ENCODE peak calls at places on chromosomes 3 and 15, in ten cellular contexts. D, Z, S, X, K, N, C, G, L and A are unnamed samples.

GRCh38 chr3:149555941-149556340 is 81.4 kb downstream of the TM4SF4 start:
- DNase-seq in D (no peak), Z (no peak), S (no peak), X (no peak), K (no peak), N (no peak), C (peak; percentile 28), G (no peak), L (no peak), A (no peak)

GRCh38 chr15:26807517-26808427 is 34.9 kb upstream of the GABRB3 start:
- DNase-seq in D (no peak), Z (no peak), S (no peak), X (no peak), K (no peak), N (peak; percentile 27), C (no peak), G (no peak), L (no peak), A (no peak)

GRCh38 chr3:190811775-190812480 is 50.6 kb downstream of the GMNC start:
- DNase-seq in D (peak; percentile 78), Z (peak; percentile 45), S (peak; percentile 85), X (peak; percentile 48), K (peak; percentile 36), N (peak; percentile 18), C (peak; percentile 76), G (no peak), L (peak; percentile 44), A (no peak)

GRCh38 chr3:73772599-73772998 is 147.9 kb upstream of the PDZRN3 start:
- DNase-seq in D (no peak), Z (no peak), S (no peak), X (no peak), K (no peak), N (no peak), C (no peak), G (no peak), L (no peak), A (no peak)

GRCh38 chr3:64229903-64230302 is 4.6 kb upstream of the PRICKLE2 start:
- DNase-seq in D (peak; percentile 56), Z (no peak), S (no peak), X (peak; percentile 52), K (no peak), N (no peak), C (peak; percentile 36), G (no peak), L (no peak), A (no peak)

GRCh38 chr15:49649987-49650386 is 29.1 kb downstream of the DTWD1 start:
- DNase-seq in D (no peak), Z (no peak), S (no peak), X (no peak), K (no peak), N (no peak), C (no peak), G (no peak), L (no peak), A (no peak)

GRCh38 chr15:100788731-100789105 is 90.9 kb upstream of the ALDH1A3 start:
- DNase-seq in D (no peak), Z (no peak), S (no peak), X (no peak), K (no peak), N (no peak), C (no peak), G (no peak), L (no peak), A (no peak)

GRCh38 chr15:56931674-56932507 is 13.4 kb downstream of the TCF12 start:
- DNase-seq in D (no peak), Z (no peak), S (no peak), X (no peak), K (no peak), N (no peak), C (no peak), G (no peak), L (no peak), A (no peak)

GRCh38 chr3:183637106-183637486 is 1.7 kb downstream of the KLHL24 start:
- DNase-seq in D (no peak), Z (no peak), S (no peak), X (no peak), K (no peak), N (no peak), C (no peak), G (no peak), L (no peak), A (no peak)

GRCh38 chr3:54366839-54367238 is 244.5 kb downstream of the CACNA2D3 start:
- DNase-seq in D (no peak), Z (no peak), S (no peak), X (no peak), K (peak; percentile 50), N (peak; percentile 96), C (no peak), G (no peak), L (no peak), A (no peak)

GRCh38 chr15:99921086-99921485 is 187.8 kb upstream of the LYSMD4 start:
- DNase-seq in D (no peak), Z (no peak), S (no peak), X (no peak), K (no peak), N (no peak), C (no peak), G (no peak), L (no peak), A (no peak)

GRCh38 chr3:187519428-187519890 is 150.7 kb downstream of the SST start:
- DNase-seq in D (peak; percentile 16), Z (peak; percentile 35), S (peak; percentile 78), X (peak; percentile 77), K (no peak), N (no peak), C (peak; percentile 94), G (no peak), L (no peak), A (no peak)

GRCh38 chr3:125644036-125645025 is 49.0 kb upstream of the OSBPL11 start:
- DNase-seq in D (no peak), Z (no peak), S (no peak), X (no peak), K (no peak), N (no peak), C (no peak), G (no peak), L (no peak), A (no peak)

GRCh38 chr15:43903864-43904290 is 77.1 kb downstream of the WDR76 start:
- DNase-seq in D (peak; percentile 64), Z (peak; percentile 83), S (peak; percentile 95), X (peak; percentile 44), K (peak; percentile 45), N (peak; percentile 40), C (peak; percentile 92), G (peak; percentile 33), L (peak; percentile 19), A (peak; percentile 9)

GRCh38 chr3:136891934-136892855 is 30.2 kb downstream of the NCK1 start:
- DNase-seq in D (no peak), Z (no peak), S (no peak), X (no peak), K (no peak), N (no peak), C (peak; percentile 45), G (no peak), L (no peak), A (no peak)

GRCh38 chr3:128760881-128761280 is 34.9 kb downstream of the RAB7A start:
- DNase-seq in D (no peak), Z (no peak), S (no peak), X (no peak), K (no peak), N (no peak), C (no peak), G (no peak), L (no peak), A (no peak)

GRCh38 chr15:71149645-71150557 is 34.6 kb downstream of the THSD4 start:
- DNase-seq in D (no peak), Z (no peak), S (no peak), X (no peak), K (no peak), N (peak; percentile 1), C (no peak), G (no peak), L (no peak), A (no peak)

GRCh38 chr3:53768478-53769459 is 77.5 kb downstream of the CHDH start:
- DNase-seq in D (no peak), Z (no peak), S (no peak), X (no peak), K (no peak), N (no peak), C (no peak), G (no peak), L (no peak), A (no peak)

GRCh38 chr15:35481992-35482391 is 64.0 kb downstream of the DPH6 start:
- DNase-seq in D (peak; percentile 85), Z (no peak), S (peak; percentile 16), X (peak; percentile 68), K (no peak), N (no peak), C (peak; percentile 87), G (no peak), L (peak; percentile 2), A (no peak)

GRCh38 chr15:62564889-62565288 is 399.8 kb upstream of the C2CD4B start:
- DNase-seq in D (no peak), Z (no peak), S (no peak), X (no peak), K (no peak), N (no peak), C (peak; percentile 82), G (no peak), L (no peak), A (no peak)

GRCh38 chr3:13401149-13401548 is 19.0 kb downstream of the NUP210 start:
- DNase-seq in D (no peak), Z (no peak), S (no peak), X (no peak), K (no peak), N (no peak), C (no peak), G (no peak), L (no peak), A (no peak)

GRCh38 chr3:128969993-128970740 is 23.7 kb downstream of the CFAP92 start:
- DNase-seq in D (peak; percentile 55), Z (peak; percentile 69), S (peak; percentile 78), X (peak; percentile 33), K (peak; percentile 42), N (peak; percentile 58), C (peak; percentile 44), G (peak; percentile 56), L (peak; percentile 36), A (peak; percentile 25)